ENCODE peak calls at places on chromosomes 3 and 15, in eight cellular contexts. D, V, C, M, A, W, J and I are unnamed samples.

GRCh38 chr3:149879872-149880271 is 66.9 kb downstream of the RNF13 start:
- DNase-seq in C (peak), D (peak), A (peak), J (peak), W (peak), V (peak), M (peak), I (peak)

GRCh38 chr3:113668015-113668414 is 28.4 kb downstream of the USF3 start:
- DNase-seq in M (no peak), C (peak), D (no peak), A (peak), J (peak), W (no peak), V (no peak), I (no peak)

GRCh38 chr15:74784854-74785715 is 3.2 kb downstream of the CSK start:
- DNase-seq in W (no peak), C (no peak), J (no peak), M (no peak), V (no peak), A (no peak), D (no peak), I (no peak)

GRCh38 chr15:91456921-91457320 is 356.9 kb downstream of the SV2B start:
- DNase-seq in J (no peak), D (no peak), W (no peak), C (peak), V (no peak), A (no peak), M (no peak), I (no peak)

GRCh38 chr3:13494463-13495350 is 14.6 kb downstream of the HDAC11 start:
- DNase-seq in W (peak), J (peak), C (no peak), V (peak), M (peak), D (peak), A (peak), I (no peak)

GRCh38 chr3:48408823-48409281 is 21.0 kb downstream of the PLXNB1 start:
- DNase-seq in V (peak), C (no peak), A (no peak), J (no peak), W (no peak), D (no peak), M (no peak), I (peak)

GRCh38 chr15:70748281-70748747 is 15.0 kb downstream of the UACA start:
- DNase-seq in V (no peak), D (peak), A (no peak), W (no peak), C (no peak), M (no peak), J (no peak), I (peak)

GRCh38 chr3:156519758-156520162 is 35.2 kb downstream of the SSR3 start:
- DNase-seq in C (peak), A (no peak), M (no peak), J (no peak), W (no peak), V (no peak), D (no peak), I (no peak)

GRCh38 chr15:96416218-96416933 is 85.9 kb downstream of the NR2F2 start:
- DNase-seq in D (no peak), M (peak), W (peak), C (no peak), J (no peak), A (no peak), V (no peak), I (no peak)

GRCh38 chr15:81003023-81003350 is 2.3 kb downstream of the TLNRD1 start:
- DNase-seq in J (no peak), W (no peak), C (no peak), A (no peak), M (no peak), D (peak), V (no peak), I (no peak)

GRCh38 chr3:134085034-134085775 is 55.5 kb upstream of the SLCO2A1 start:
- DNase-seq in A (no peak), J (no peak), M (no peak), W (no peak), D (no peak), V (no peak), C (peak), I (no peak)

GRCh38 chr3:158794936-158795518 is 6.8 kb upstream of the MFSD1 start:
- DNase-seq in D (no peak), V (no peak), A (peak), W (peak), M (peak), J (peak), C (peak), I (no peak)

GRCh38 chr3:119555309-119555735 is 4.1 kb downstream of the CD80 start:
- DNase-seq in V (no peak), D (peak), W (no peak), M (no peak), J (no peak), C (no peak), A (no peak), I (no peak)

GRCh38 chr3:141308588-141309218 is 59.6 kb upstream of the ZBTB38 start:
- DNase-seq in C (peak), D (peak), M (peak), W (peak), A (peak), V (peak), J (peak), I (peak)

GRCh38 chr15:91478717-91479191 is 374.8 kb upstream of the SLCO3A1 start:
- DNase-seq in V (no peak), A (no peak), J (no peak), C (no peak), W (no peak), D (no peak), M (no peak), I (no peak)

GRCh38 chr15:64844576-64845140 is 2.9 kb downstream of the PLEKHO2 start:
- DNase-seq in D (no peak), W (no peak), J (no peak), M (no peak), A (no peak), V (no peak), C (no peak), I (no peak)

GRCh38 chr15:28091313-28091712 is 7.8 kb downstream of the OCA2 start:
- DNase-seq in J (no peak), V (no peak), C (no peak), W (no peak), A (no peak), D (no peak), M (no peak), I (no peak)

GRCh38 chr3:129507181-129507831 is 21.1 kb upstream of the RHO start:
- DNase-seq in J (no peak), V (peak), D (peak), C (no peak), W (no peak), M (no peak), A (no peak), I (no peak)

GRCh38 chr3:42205800-42206514 is 60.0 kb downstream of the CCK start:
- DNase-seq in D (no peak), A (no peak), W (no peak), V (no peak), J (no peak), M (peak), C (no peak), I (no peak)

GRCh38 chr15:91124155-91124554 is 24.1 kb downstream of the SV2B start:
- DNase-seq in J (no peak), V (no peak), A (no peak), M (peak), C (no peak), W (no peak), D (no peak), I (no peak)

GRCh38 chr15:90001062-90001682 is at the start of gene ZNF710:
- DNase-seq in V (peak), C (peak), W (peak), M (peak), J (peak), D (peak), A (peak), I (peak)

GRCh38 chr3:120460217-120460616 is 9.4 kb upstream of the FSTL1 start:
- DNase-seq in M (no peak), J (no peak), D (no peak), C (no peak), V (no peak), W (no peak), A (no peak), I (no peak)

GRCh38 chr3:169754711-169755110 is 10.1 kb downstream of the TERC start:
- DNase-seq in J (no peak), M (no peak), D (no peak), V (no peak), A (no peak), C (peak), W (no peak), I (no peak)

GRCh38 chr15:70421197-70421482 is 323.4 kb upstream of the TLE3 start:
- DNase-seq in A (no peak), C (no peak), M (no peak), J (no peak), W (no peak), D (no peak), V (no peak), I (no peak)

GRCh38 chr15:101020945-101021344 is 101.8 kb downstream of the LRRK1 start:
- DNase-seq in D (no peak), V (no peak), M (no peak), C (no peak), W (no peak), A (no peak), J (no peak), I (no peak)

GRCh38 chr3:78529601-78530000 is 1238.2 kb downstream of the ROBO1 start:
- DNase-seq in W (no peak), A (no peak), J (no peak), V (no peak), D (no peak), C (peak), M (no peak), I (no peak)

GRCh38 chr3:196942915-196943277 is 568 bp upstream of the NCBP2 start:
- DNase-seq in A (peak), C (peak), D (no peak), J (no peak), W (peak), V (peak), M (peak), I (no peak)

GRCh38 chr3:50268703-50269451 is at the start of gene SEMA3B:
- DNase-seq in A (peak), V (peak), J (no peak), D (peak), W (no peak), C (peak), M (no peak), I (no peak)

GRCh38 chr3:170802164-170803151 is 67.5 kb downstream of the RPL22L1 start:
- DNase-seq in J (peak), V (no peak), D (no peak), W (peak), A (peak), M (no peak), C (peak), I (no peak)

GRCh38 chr15:62417444-62417843 is 252.4 kb upstream of the C2CD4B start:
- DNase-seq in M (no peak), A (peak), W (no peak), V (no peak), J (peak), C (no peak), D (no peak), I (no peak)

GRCh38 chr3:143848707-143849106 is 439 bp upstream of the SLC9A9 start:
- DNase-seq in A (no peak), W (no peak), C (no peak), V (no peak), M (no peak), J (no peak), D (no peak), I (no peak)
- H3K4me3 ChIP-seq in A (peak), W (no peak), C (no peak), V (peak), M (no peak), J (no peak), D (peak), I (peak)

GRCh38 chr15:76994001-76994400 is 925 bp upstream of the PSTPIP1 start:
- DNase-seq in V (peak), A (no peak), M (no peak), C (peak), D (peak), W (no peak), J (no peak), I (no peak)
- H3K4me3 ChIP-seq in V (no peak), A (no peak), M (no peak), C (no peak), D (no peak), W (no peak), J (no peak), I (no peak)

GRCh38 chr15:55741592-55742497 is 1.1 kb downstream of the PRTG start:
- DNase-seq in J (peak), C (no peak), V (peak), D (no peak), M (peak), A (no peak), W (peak), I (peak)

GRCh38 chr15:55743615-55743978 is 645 bp upstream of the PRTG start:
- DNase-seq in V (no peak), A (no peak), D (no peak), J (no peak), M (no peak), C (no peak), W (no peak), I (no peak)

GRCh38 chr15:55742927-55743614 is at the start of gene PRTG:
- DNase-seq in J (peak), W (peak), D (peak), A (peak), C (no peak), V (peak), M (peak), I (peak)

GRCh38 chr15:55740981-55741591 is 1.9 kb downstream of the PRTG start:
- DNase-seq in C (no peak), A (no peak), J (no peak), V (no peak), W (peak), D (no peak), M (no peak), I (no peak)

DNA sequence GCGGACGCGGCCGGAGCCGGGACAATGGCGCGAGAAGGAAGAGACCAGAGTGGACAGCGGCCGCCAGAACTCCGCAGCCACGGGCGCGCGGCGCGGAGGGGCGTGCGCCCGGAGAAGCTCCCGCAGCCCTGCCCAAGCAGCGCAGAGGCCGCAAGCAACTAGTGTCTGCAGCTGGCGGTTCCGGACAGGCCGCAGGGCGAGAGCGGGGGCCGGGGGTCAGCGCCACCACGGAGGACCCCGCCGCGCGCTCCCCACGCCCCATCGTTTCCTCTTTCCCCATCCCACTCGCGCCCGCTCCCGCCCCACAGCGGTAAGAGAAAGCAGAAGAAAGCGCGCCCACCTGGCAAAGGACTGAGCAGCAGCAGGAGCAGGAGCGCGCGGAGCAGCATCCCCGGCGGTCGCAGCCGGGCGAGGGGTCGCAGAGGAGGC is 440 bp downstream of the PRTG start:
- DNase-seq in A (peak), D (peak), W (no peak), V (peak), M (peak), C (no peak), J (peak), I (no peak)
- H3K4me3 ChIP-seq in A (peak), D (peak), W (peak), V (peak), M (peak), C (peak), J (peak), I (peak)

GRCh38 chr3:172106989-172107388 is 67.6 kb downstream of the FNDC3B start:
- DNase-seq in A (no peak), D (no peak), J (no peak), C (peak), V (peak), W (no peak), M (no peak), I (peak)
- H3K4me3 ChIP-seq in A (no peak), D (no peak), J (no peak), C (no peak), V (no peak), W (no peak), M (no peak), I (no peak)

GRCh38 chr3:146679995-146680394 is 74.8 kb upstream of the PLSCR5 start:
- DNase-seq in D (no peak), V (no peak), J (no peak), A (no peak), C (no peak), W (no peak), M (no peak), I (no peak)

GRCh38 chr3:146679191-146679590 is 74.0 kb upstream of the PLSCR5 start:
- DNase-seq in A (no peak), J (no peak), C (no peak), D (no peak), V (no peak), W (no peak), M (no peak), I (no peak)

GRCh38 chr3:146680602-146681001 is 75.5 kb upstream of the PLSCR5 start:
- DNase-seq in A (no peak), M (no peak), W (peak), C (no peak), D (no peak), V (no peak), J (no peak), I (no peak)

GRCh38 chr3:146685050-146685814 is 80.1 kb upstream of the PLSCR5 start:
- DNase-seq in V (no peak), A (no peak), D (no peak), C (no peak), W (no peak), M (no peak), J (no peak), I (no peak)

GRCh38 chr3:146682176-146682575 is 77.0 kb upstream of the PLSCR5 start:
- DNase-seq in D (no peak), W (no peak), V (no peak), A (peak), M (no peak), C (peak), J (peak), I (no peak)
- H3K4me3 ChIP-seq in D (no peak), W (no peak), V (no peak), A (no peak), M (no peak), C (no peak), J (no peak), I (no peak)